ENCODE peak calls at places on chromosome 11, in eight cellular contexts. G is stimulated activated CD4-positive, alpha-beta T cell treated with anti-CD3 and anti-CD28 coated beads, Interleukin-4, amount 100 ng/mL, for 24 hours; A is activated naive CD8-positive, alpha-beta T cell treated with anti-CD3 and anti-CD28 coated beads, Interleukin-2, amount 10 ng/mL, durations not matched to agents 7 days and 5 days; Q is NAMALWA; X is nephron progenitor cell; N is GM03348; K is T-helper 9 cell; D is GM13976. P is an unnamed sample.
A peak's percentile ranks its signal among the peaks of the same experiment; 100 is the strongest.

GRCh38 chr11:77672276-77672675 is 34.7 kb upstream of the CLNS1A start:
- DNase-seq in G (no peak), A (no peak), Q (no peak), X (no peak), N (peak; percentile 48), K (no peak), D (no peak), P (peak; percentile 96)

GRCh38 chr11:83070044-83070877 is 1.4 kb downstream of the RAB30 start:
- DNase-seq in G (no peak), A (no peak), Q (peak; percentile 30), X (peak; percentile 16), N (peak; percentile 77), K (no peak), D (no peak), P (peak; percentile 50)

GRCh38 chr11:125270711-125271110 is 106.2 kb downstream of the PKNOX2 start:
- DNase-seq in G (no peak), A (no peak), Q (no peak), X (no peak), N (peak; percentile 24), K (no peak), D (no peak), P (no peak)

GRCh38 chr11:66981976-66982578 is 7.0 kb downstream of the C11orf86 start:
- DNase-seq in G (peak; percentile 20), A (no peak), Q (peak; percentile 71), X (no peak), N (peak; percentile 86), K (no peak), D (no peak), P (peak; percentile 88)

GRCh38 chr11:119590651-119591308 is 138.2 kb downstream of the NECTIN1 start:
- DNase-seq in G (no peak), A (no peak), Q (no peak), X (no peak), N (no peak), K (no peak), D (no peak), P (no peak)

GRCh38 chr11:128412847-128413791 is 174.2 kb downstream of the ETS1 start:
- DNase-seq in G (no peak), A (no peak), Q (no peak), X (no peak), N (no peak), K (no peak), D (no peak), P (no peak)

GRCh38 chr11:69909561-69910518 is 90.6 kb upstream of the FGF3 start:
- DNase-seq in G (no peak), A (no peak), Q (peak; percentile 47), X (peak; percentile 60), N (peak; percentile 52), K (no peak), D (peak; percentile 69), P (no peak)

GRCh38 chr11:132576706-132577105 is 955.6 kb downstream of the OPCML start:
- DNase-seq in G (no peak), A (no peak), Q (no peak), X (no peak), N (peak; percentile 86), K (no peak), D (no peak), P (peak; percentile 87)

GRCh38 chr11:8267831-8268529 is 4.3 kb upstream of the LMO1 start:
- DNase-seq in G (peak; percentile 8), A (peak; percentile 61), Q (no peak), X (peak; percentile 49), N (peak; percentile 44), K (no peak), D (no peak), P (no peak)

GRCh38 chr11:2113776-2114175 is 25.4 kb downstream of the IGF2 start:
- DNase-seq in G (no peak), A (no peak), Q (no peak), X (no peak), N (no peak), K (no peak), D (no peak), P (no peak)

GRCh38 chr11:12217879-12218278 is 107.5 kb downstream of the MICAL2 start:
- DNase-seq in G (no peak), A (no peak), Q (no peak), X (no peak), N (no peak), K (no peak), D (no peak), P (no peak)

GRCh38 chr11:78270993-78271392 is 82.3 kb downstream of the USP35 start:
- DNase-seq in G (no peak), A (no peak), Q (no peak), X (no peak), N (no peak), K (no peak), D (no peak), P (no peak)